ENCODE peak calls at places on chromosomes 11 and 22, in four cellular contexts. J is lung; M is CD8-positive, alpha-beta memory T cell; X is A673. I is an unnamed sample.

GRCh38 chr11:124174001-124174400 is 9.1 kb upstream of the OR10D3 start:
- DNase-seq in J (no peak), X (peak), M (no peak), I (no peak)

GRCh38 chr11:127106938-127107337 is 106.4 kb upstream of the KIRREL3 start:
- DNase-seq in M (no peak), J (no peak), X (no peak), I (no peak)

GRCh38 chr11:125457814-125458343 is 38.2 kb downstream of the FEZ1 start:
- DNase-seq in M (no peak), X (no peak), J (peak), I (no peak)

GRCh38 chr11:32131321-32131720 is 40.4 kb downstream of the RCN1 start:
- DNase-seq in J (no peak), X (no peak), M (no peak), I (no peak)

GRCh38 chr22:44245867-44246266 is 65.1 kb downstream of the PARVG start:
- DNase-seq in J (peak), X (no peak), M (no peak), I (no peak)

GRCh38 chr11:92387882-92388281 is 163.3 kb downstream of the FAT3 start:
- DNase-seq in M (no peak), X (peak), J (no peak), I (no peak)

GRCh38 chr11:133810179-133810550 is 35.1 kb downstream of the SPATA19 start:
- DNase-seq in J (no peak), M (no peak), X (no peak), I (no peak)

GRCh38 chr11:134510641-134511040 is 98.6 kb upstream of the B3GAT1 start:
- DNase-seq in X (no peak), J (no peak), M (no peak), I (peak)

GRCh38 chr22:30694171-30694637 is 470 bp upstream of the OSBP2 start:
- DNase-seq in X (peak), J (peak), M (peak), I (peak)

GRCh38 chr11:90476442-90477007 is 253.7 kb upstream of the CHORDC1 start:
- DNase-seq in X (peak), M (no peak), J (no peak), I (peak)

GRCh38 chr22:19800761-19801244 is 40.2 kb downstream of the TBX1 start:
- DNase-seq in M (no peak), J (no peak), X (no peak), I (peak)

GRCh38 chr11:95831198-95831883 is 41.0 kb downstream of the CEP57 start:
- DNase-seq in X (peak), J (no peak), M (no peak), I (no peak)

DNA sequence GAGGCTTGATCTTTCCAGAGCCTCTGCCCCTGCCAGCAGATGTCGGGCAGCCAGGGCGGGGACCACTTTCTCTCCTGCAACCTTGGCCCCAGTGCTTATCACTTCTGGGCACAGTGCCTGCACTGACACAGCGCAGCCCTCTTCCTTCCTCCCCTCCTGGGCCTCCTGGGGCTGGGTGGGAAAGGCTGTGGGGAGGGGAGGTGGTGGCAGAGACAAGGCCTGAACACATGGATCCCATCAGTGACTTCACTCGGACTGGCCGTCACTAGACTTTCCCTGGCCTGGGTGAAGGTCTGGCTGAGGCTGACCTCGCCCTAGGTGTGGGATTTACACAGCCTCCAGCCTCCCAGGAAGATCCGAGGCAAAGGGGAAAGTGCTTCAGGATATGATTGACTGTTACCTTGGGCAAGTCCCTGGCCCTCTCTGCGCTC is 68.1 kb downstream of the LRRC32 start:
- DNase-seq in X (no peak), M (no peak), J (no peak), I (no peak)
- H3K27ac ChIP-seq in X (no peak), M (no peak), J (no peak), I (no peak)

GRCh38 chr11:73759520-73760065 is 1.3 kb downstream of the RAB6A start:
- DNase-seq in J (no peak), X (peak), M (no peak), I (no peak)
- H3K4me3 ChIP-seq in J (peak), X (peak), M (peak), I (peak)

DNA sequence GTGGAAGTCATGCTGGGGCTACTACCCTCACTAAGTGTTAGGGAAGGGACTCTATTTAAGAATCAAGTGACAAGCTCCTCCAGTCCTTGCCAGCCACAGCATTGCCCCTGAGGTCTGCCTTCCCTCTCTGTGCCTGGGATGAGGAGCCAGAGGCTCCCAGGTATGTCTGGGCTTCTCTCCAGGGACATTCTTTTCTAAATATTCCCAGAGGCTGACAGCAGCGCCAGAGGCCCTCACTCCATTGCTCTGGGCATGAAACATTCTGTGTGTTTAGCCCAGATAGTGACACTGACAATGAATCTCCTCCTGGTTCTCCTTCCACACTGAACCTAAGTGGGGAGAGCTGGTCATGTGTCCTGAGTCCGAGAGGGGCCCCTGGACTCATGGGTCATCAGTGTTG is 2.2 kb downstream of the OR51E1 start:
- DNase-seq in X (no peak), M (no peak), J (no peak), I (no peak)
- H3K27ac ChIP-seq in X (no peak), M (no peak), J (peak), I (no peak)

GRCh38 chr22:46578251-46578823 is 40.9 kb upstream of the CELSR1 start:
- DNase-seq in X (no peak), M (no peak), J (no peak), I (no peak)

GRCh38 chr22:46578824-46579561 is 41.2 kb upstream of the GRAMD4 start:
- DNase-seq in X (no peak), M (no peak), J (no peak), I (no peak)

GRCh38 chr22:46580940-46581579 is 39.1 kb upstream of the GRAMD4 start:
- DNase-seq in J (no peak), M (no peak), X (peak), I (no peak)

GRCh38 chr22:46581580-46582244 is 38.5 kb upstream of the GRAMD4 start:
- DNase-seq in M (no peak), J (no peak), X (no peak), I (no peak)

DNA sequence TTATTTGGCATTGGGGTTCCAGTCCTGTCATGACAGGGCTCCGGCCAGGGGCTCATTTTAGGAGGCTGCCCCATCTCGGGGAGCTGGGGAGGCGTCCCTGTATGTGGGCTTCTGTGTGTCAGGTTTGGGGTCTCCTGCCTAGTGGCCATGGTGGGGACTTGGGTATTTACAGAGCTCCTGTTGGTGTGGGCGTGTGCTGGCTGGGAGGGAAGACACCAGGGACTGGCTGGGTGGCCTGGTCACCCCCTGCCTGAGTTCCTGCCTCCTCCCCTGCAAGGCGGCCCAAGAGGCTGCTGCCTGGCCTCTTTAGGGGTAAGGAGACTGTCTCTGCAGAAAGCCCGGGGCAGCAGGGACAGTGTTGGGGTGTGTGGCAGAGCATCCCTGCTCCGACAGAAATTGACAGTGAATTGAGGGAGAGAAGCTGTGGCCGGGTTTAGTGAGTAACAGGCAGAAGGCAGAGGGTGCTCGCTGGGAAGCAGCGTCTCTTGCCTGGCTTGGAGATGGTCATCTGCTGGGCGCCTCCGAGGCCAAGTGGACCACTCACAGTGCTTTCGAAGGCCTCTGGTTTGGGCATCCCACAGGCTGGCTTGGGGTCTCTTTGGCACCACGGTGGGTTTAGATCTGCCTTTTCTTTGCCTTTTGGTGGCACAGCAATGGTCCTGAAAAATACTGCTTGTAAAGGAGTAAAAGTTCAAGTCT is 40.3 kb upstream of the GRAMD4 start:
- DNase-seq in J (no peak), M (no peak), X (no peak), I (no peak)
- H3K4me3 ChIP-seq in J (no peak), M (no peak), X (no peak), I (no peak)

GRCh38 chr11:114438303-114438702 is 964 bp upstream of the REXO2 start:
- DNase-seq in J (no peak), M (no peak), X (no peak), I (no peak)

GRCh38 chr11:114440121-114440860 is 1.0 kb downstream of the REXO2 start:
- DNase-seq in X (no peak), M (no peak), J (no peak), I (no peak)

GRCh38 chr11:114440971-114441810 is 1.9 kb downstream of the REXO2 start:
- DNase-seq in M (no peak), X (no peak), J (no peak), I (no peak)

GRCh38 chr11:114441921-114442320 is 2.7 kb downstream of the REXO2 start:
- DNase-seq in M (no peak), X (no peak), J (no peak), I (no peak)

GRCh38 chr11:114439229-114440120 is at the start of gene REXO2:
- DNase-seq in J (peak), X (peak), M (peak), I (peak)
- H3K27ac ChIP-seq in J (peak), X (peak), M (peak), I (peak)

DNA sequence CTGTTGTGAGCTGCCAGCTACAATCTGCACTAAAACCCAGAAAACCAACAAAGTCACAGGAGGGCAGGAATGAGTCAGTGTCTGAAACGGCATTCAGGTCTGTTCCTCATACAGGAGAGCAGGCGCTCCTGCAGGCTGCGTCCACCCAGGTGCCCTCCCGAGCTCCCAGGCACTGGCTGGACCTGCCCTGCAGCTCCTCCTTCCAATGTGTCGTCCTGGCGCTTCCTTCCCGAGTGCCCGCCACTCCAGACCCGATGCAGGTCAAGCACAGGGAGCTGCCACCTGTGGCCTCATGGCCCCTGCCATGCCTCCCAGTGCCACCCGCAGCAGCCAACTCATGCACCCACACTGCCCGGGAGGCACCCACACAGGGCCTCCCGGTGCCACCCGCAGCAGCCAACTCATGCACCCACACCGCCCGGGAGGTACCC is 12.0 kb downstream of the BRD1 start:
- DNase-seq in X (no peak), J (no peak), M (no peak), I (no peak)
- H3K4me3 ChIP-seq in X (no peak), J (no peak), M (no peak), I (no peak)

DNA sequence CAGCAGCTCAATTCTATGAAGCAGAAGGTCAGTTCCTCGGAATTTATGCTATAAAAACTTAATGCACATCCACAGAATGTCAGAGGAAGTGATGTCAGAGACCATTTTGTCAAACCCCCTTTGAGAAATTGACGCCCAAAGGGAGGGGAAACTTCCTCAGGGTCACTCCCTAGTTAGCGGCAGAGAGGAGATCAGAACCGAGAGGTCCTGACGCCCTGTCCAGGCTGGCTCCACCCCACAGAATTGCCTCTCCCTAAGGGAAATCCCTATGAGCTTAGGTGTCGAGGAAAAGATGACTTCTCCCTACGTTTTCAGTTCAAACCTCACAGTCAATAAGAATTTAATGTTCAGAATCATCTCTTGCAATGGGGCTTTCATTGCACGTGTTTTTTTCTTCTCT is 148.9 kb upstream of the TIMP3 start:
- DNase-seq in J (no peak), X (no peak), M (no peak), I (no peak)
- H3K27ac ChIP-seq in J (no peak), X (no peak), M (no peak), I (no peak)